ENCODE peak calls at places on chromosomes 3 and 15, in five cellular contexts. S is left cardiac atrium, J is fibroblast of pulmonary artery, G is NCI-H82, A is posterior cingulate gyrus. C is an unnamed sample.

GRCh38 chr3:54123538-54124196 is 1.3 kb downstream of the CACNA2D3 start:
- DNase-seq in A (no peak), S (no peak), J (peak; percentile 38), G (peak; percentile 56), C (no peak)

GRCh38 chr3:57597973-57598351 is 818 bp upstream of the ARF4 start:
- DNase-seq in S (no peak), A (no peak), J (no peak), G (no peak), C (peak; percentile 57)

GRCh38 chr3:143207338-143207961 is 87.9 kb downstream of the CHST2 start:
- DNase-seq in A (no peak), S (no peak), G (no peak), J (peak; percentile 46), C (peak; percentile 91)

GRCh38 chr15:55420171-55420871 is 12.0 kb downstream of the PIERCE2 start:
- DNase-seq in S (no peak), A (no peak), J (no peak), G (peak; percentile 14), C (no peak)

GRCh38 chr3:88617283-88617682 is 467.5 kb downstream of the C3orf38 start:
- DNase-seq in A (no peak), G (no peak), S (no peak), J (no peak), C (no peak)

GRCh38 chr15:83930392-83930791 is 276.5 kb downstream of the ADAMTSL3 start:
- DNase-seq in G (no peak), A (no peak), J (no peak), S (no peak), C (no peak)

GRCh38 chr3:39435006-39435748 is 28.7 kb downstream of the RPSA start:
- DNase-seq in S (no peak), A (no peak), G (no peak), J (no peak), C (no peak)

GRCh38 chr3:10508619-10509260 is 3.4 kb upstream of the ATP2B2 start:
- DNase-seq in G (peak; percentile 37), J (no peak), S (no peak), A (no peak), C (no peak)

GRCh38 chr15:74252291-74253080 is 16.4 kb downstream of the CCDC33 start:
- DNase-seq in J (peak; percentile 29), S (no peak), A (no peak), G (no peak), C (peak; percentile 28)

GRCh38 chr3:120743081-120743365 is 479 bp downstream of the GTF2E1 start:
- DNase-seq in G (peak; percentile 61), J (peak; percentile 33), A (no peak), S (no peak), C (peak; percentile 39)

GRCh38 chr15:100276519-100276918 is 65.3 kb downstream of the ADAMTS17 start:
- DNase-seq in S (no peak), A (no peak), J (no peak), G (peak; percentile 80), C (no peak)

GRCh38 chr3:32045091-32045964 is 61.1 kb upstream of the GPD1L start:
- DNase-seq in S (peak; percentile 49), G (peak; percentile 75), J (peak; percentile 70), A (no peak), C (peak; percentile 99)

GRCh38 chr15:100958326-100959065 is 39.3 kb downstream of the LRRK1 start:
- DNase-seq in G (no peak), A (no peak), J (peak; percentile 43), S (no peak), C (peak; percentile 81)

GRCh38 chr15:72155021-72155621 is 36.9 kb downstream of the SENP8 start:
- DNase-seq in A (peak; percentile 76), G (no peak), S (peak; percentile 76), J (peak; percentile 42), C (no peak)

GRCh38 chr3:161920196-161920595 is 423.6 kb downstream of the OTOL1 start:
- DNase-seq in A (no peak), S (no peak), G (no peak), J (no peak), C (peak; percentile 13)

GRCh38 chr3:51983578-51984268 is 388 bp downstream of the ACY1 start:
- DNase-seq in J (no peak), G (no peak), A (no peak), S (no peak), C (no peak)

GRCh38 chr3:111926266-111926676 is 52.6 kb upstream of the ABHD10 start:
- DNase-seq in J (no peak), G (peak; percentile 97), S (no peak), A (no peak), C (no peak)

GRCh38 chr3:52436500-52437106 is 8.3 kb downstream of the SEMA3G start:
- DNase-seq in A (no peak), G (peak; percentile 46), S (peak; percentile 53), J (peak; percentile 85), C (no peak)

GRCh38 chr3:111627092-111627491 is 31.9 kb upstream of the ZBED2 start:
- DNase-seq in J (no peak), S (no peak), G (no peak), A (no peak), C (peak; percentile 23)

GRCh38 chr3:13323822-13324221 is 96.3 kb downstream of the NUP210 start:
- DNase-seq in J (no peak), S (no peak), G (no peak), A (no peak), C (no peak)

GRCh38 chr3:108388136-108389132 is 92.1 kb downstream of the HHLA2 start:
- DNase-seq in S (no peak), J (no peak), G (no peak), A (peak; percentile 37), C (peak; percentile 70)

GRCh38 chr3:48708481-48708889 is 8.5 kb downstream of the IP6K2 start:
- DNase-seq in J (peak; percentile 36), G (no peak), S (no peak), A (no peak), C (peak; percentile 66)

GRCh38 chr3:171049831-171050444 is 23.4 kb upstream of the SLC2A2 start:
- DNase-seq in G (peak; percentile 89), S (peak; percentile 51), J (peak; percentile 77), A (no peak), C (peak; percentile 50)

GRCh38 chr3:195007794-195008193 is 263.2 kb downstream of the XXYLT1 start:
- DNase-seq in A (no peak), J (peak; percentile 24), G (peak; percentile 74), S (no peak), C (no peak)

GRCh38 chr15:80174017-80174746 is 21.4 kb downstream of the FAH start:
- DNase-seq in G (no peak), S (no peak), J (peak; percentile 86), A (no peak), C (peak; percentile 80)

GRCh38 chr3:128800241-128801187 is 74.5 kb downstream of the RAB7A start:
- DNase-seq in J (no peak), A (no peak), G (no peak), S (no peak), C (no peak)

GRCh38 chr15:59991919-59992318 is 12.2 kb upstream of the FOXB1 start:
- DNase-seq in G (no peak), A (no peak), S (no peak), J (no peak), C (no peak)

GRCh38 chr15:70344666-70345065 is 246.9 kb upstream of the TLE3 start:
- DNase-seq in A (no peak), G (peak; percentile 97), S (no peak), J (no peak), C (no peak)

GRCh38 chr3:141651405-141651804 is 86.7 kb upstream of the RNF7 start:
- DNase-seq in G (no peak), S (no peak), A (no peak), J (no peak), C (no peak)

GRCh38 chr15:56765252-56765651 is 31.9 kb upstream of the ZNF280D start:
- DNase-seq in G (peak; percentile 35), J (peak; percentile 92), S (no peak), A (no peak), C (peak; percentile 66)

GRCh38 chr3:122660575-122660974 is 20.1 kb upstream of the PARP14 start:
- DNase-seq in A (no peak), J (no peak), G (no peak), S (no peak), C (no peak)

GRCh38 chr3:152969557-152970300 is 134.8 kb downstream of the P2RY1 start:
- DNase-seq in G (no peak), J (peak; percentile 64), S (no peak), A (no peak), C (no peak)

GRCh38 chr3:117524890-117525289 is 815.3 kb downstream of the TUSC7 start:
- DNase-seq in J (peak; percentile 40), G (peak; percentile 60), A (no peak), S (no peak), C (peak; percentile 67)

GRCh38 chr3:69864141-69864540 is 124.9 kb downstream of the MITF start:
- DNase-seq in G (no peak), S (no peak), A (no peak), J (no peak), C (no peak)

GRCh38 chr3:138877246-138877645 is 42.5 kb upstream of the PIK3CB start:
- DNase-seq in A (no peak), G (no peak), J (no peak), S (no peak), C (no peak)

GRCh38 chr3:30644615-30645014 is 38.2 kb downstream of the TGFBR2 start:
- DNase-seq in S (peak; percentile 67), J (peak; percentile 88), A (no peak), G (no peak), C (peak; percentile 77)